ENCODE peak calls at places on chromosomes 12 and 14, in eight cellular contexts. N is NCI-H2029; J is stimulated activated CD8-positive, alpha-beta memory T cell treated with anti-CD3 and anti-CD28 coated beads, Interleukin-4, amount 100 ng/mL, for 1 hour; X is IMR-90; Z is sigmoid colon; A is GM04504; D is nucleus accumbens; R is NCI-H2107. F is an unnamed sample.

GRCh38 chr14:54818201-54819133 is 84.2 kb downstream of the GCH1 start:
- DNase-seq in N (no peak), J (no peak), X (peak; percentile 69), Z (no peak), A (peak; percentile 57), D (no peak), R (peak; percentile 78), F (peak; percentile 24)

GRCh38 chr12:121778567-121779421 is 14.7 kb downstream of the RHOF start:
- DNase-seq in N (no peak), J (no peak), X (no peak), Z (no peak), A (no peak), D (no peak), R (no peak), F (no peak)

GRCh38 chr14:103607039-103607668 is 21.9 kb upstream of the KLC1 start:
- DNase-seq in N (no peak), J (peak; percentile 34), X (peak; percentile 92), Z (peak; percentile 92), A (peak; percentile 91), D (no peak), R (peak; percentile 72), F (peak; percentile 81)

GRCh38 chr12:76866146-76866545 is 12.7 kb downstream of the CSRP2 start:
- DNase-seq in N (no peak), J (no peak), X (no peak), Z (no peak), A (no peak), D (no peak), R (peak; percentile 77), F (no peak)

GRCh38 chr12:112018571-112019237 is 5.5 kb downstream of the ERP29 start:
- DNase-seq in N (peak; percentile 39), J (no peak), X (peak; percentile 92), Z (no peak), A (peak; percentile 19), D (no peak), R (no peak), F (no peak)

GRCh38 chr12:14769462-14769836 is 33.8 kb downstream of the WBP11 start:
- DNase-seq in N (no peak), J (no peak), X (peak; percentile 20), Z (peak; percentile 76), A (no peak), D (no peak), R (peak; percentile 6), F (peak; percentile 51)

GRCh38 chr12:5039815-5040214 is 3.9 kb upstream of the KCNA5 start:
- DNase-seq in N (no peak), J (no peak), X (no peak), Z (no peak), A (no peak), D (no peak), R (no peak), F (no peak)

GRCh38 chr14:105021656-105022275 is 883 bp upstream of the CDCA4 start:
- DNase-seq in N (no peak), J (no peak), X (peak; percentile 44), Z (no peak), A (no peak), D (no peak), R (peak; percentile 60), F (peak; percentile 64)

GRCh38 chr12:5554711-5555110 is 122.8 kb downstream of the NTF3 start:
- DNase-seq in N (no peak), J (no peak), X (peak; percentile 58), Z (no peak), A (peak; percentile 71), D (no peak), R (no peak), F (no peak)

GRCh38 chr14:34426313-34427295 is 35.4 kb downstream of the SPTSSA start:
- DNase-seq in N (no peak), J (no peak), X (no peak), Z (no peak), A (no peak), D (no peak), R (no peak), F (peak; percentile 57)

GRCh38 chr14:93857500-93857899 is 69.2 kb upstream of the PRIMA1 start:
- DNase-seq in N (no peak), J (no peak), X (no peak), Z (no peak), A (no peak), D (no peak), R (no peak), F (no peak)

GRCh38 chr14:92408186-92408585 is 85.2 kb downstream of the SLC24A4 start:
- DNase-seq in N (peak; percentile 85), J (no peak), X (peak; percentile 82), Z (no peak), A (peak; percentile 40), D (no peak), R (no peak), F (no peak)

GRCh38 chr12:65152012-65152411 is 17.4 kb upstream of the LEMD3 start:
- DNase-seq in N (no peak), J (no peak), X (no peak), Z (no peak), A (no peak), D (no peak), R (no peak), F (no peak)

GRCh38 chr14:60724080-60724618 is at the start of gene SIX4:
- DNase-seq in N (peak; percentile 100), J (no peak), X (peak; percentile 92), Z (peak; percentile 87), A (peak; percentile 62), D (no peak), R (peak; percentile 98), F (peak; percentile 53)

GRCh38 chr12:11695321-11695720 is 45.8 kb downstream of the ETV6 start:
- DNase-seq in N (no peak), J (no peak), X (peak; percentile 58), Z (peak; percentile 83), A (peak; percentile 56), D (no peak), R (no peak), F (no peak)

GRCh38 chr14:52458721-52459085 is 93.6 kb downstream of the TXNDC16 start:
- DNase-seq in N (no peak), J (no peak), X (peak; percentile 78), Z (no peak), A (no peak), D (no peak), R (no peak), F (no peak)

GRCh38 chr14:74604896-74605295 is 7.1 kb downstream of the LTBP2 start:
- DNase-seq in N (no peak), J (no peak), X (peak; percentile 47), Z (no peak), A (no peak), D (no peak), R (no peak), F (no peak)

GRCh38 chr12:50222275-50222783 is 55.2 kb upstream of the CERS5 start:
- DNase-seq in N (peak; percentile 74), J (no peak), X (peak; percentile 95), Z (peak; percentile 90), A (peak; percentile 88), D (no peak), R (peak; percentile 55), F (peak; percentile 52)

GRCh38 chr12:26906024-26906423 is 31.8 kb downstream of the INTS13 start:
- DNase-seq in N (no peak), J (no peak), X (no peak), Z (no peak), A (no peak), D (no peak), R (no peak), F (no peak)

GRCh38 chr12:28149279-28149678 is 41.0 kb upstream of the CCDC91 start:
- DNase-seq in N (no peak), J (no peak), X (no peak), Z (no peak), A (no peak), D (no peak), R (no peak), F (no peak)

GRCh38 chr14:24411468-24412454 is 13.0 kb downstream of the NYNRIN start:
- DNase-seq in N (no peak), J (no peak), X (peak; percentile 59), Z (peak; percentile 69), A (no peak), D (no peak), R (no peak), F (no peak)

GRCh38 chr12:63445266-63445665 is 223.0 kb downstream of the DPY19L2 start:
- DNase-seq in N (no peak), J (no peak), X (no peak), Z (no peak), A (no peak), D (no peak), R (no peak), F (no peak)

GRCh38 chr14:61171687-61172086 is 109.5 kb downstream of the TMEM30B start:
- DNase-seq in N (no peak), J (no peak), X (no peak), Z (no peak), A (no peak), D (no peak), R (no peak), F (no peak)

GRCh38 chr12:53560386-53560785 is 53.1 kb upstream of the NPFF start:
- DNase-seq in N (no peak), J (no peak), X (peak; percentile 66), Z (no peak), A (no peak), D (no peak), R (no peak), F (no peak)

GRCh38 chr14:68593806-68594536 is 198.9 kb downstream of the ZFP36L1 start:
- DNase-seq in N (no peak), J (no peak), X (peak; percentile 45), Z (no peak), A (no peak), D (no peak), R (no peak), F (no peak)

GRCh38 chr14:95294834-95295599 is 24.7 kb downstream of the CLMN start:
- DNase-seq in N (peak; percentile 54), J (no peak), X (no peak), Z (no peak), A (no peak), D (no peak), R (no peak), F (peak; percentile 35)

GRCh38 chr12:73656375-73656774 is 881.3 kb upstream of the ATXN7L3B start:
- DNase-seq in N (no peak), J (no peak), X (no peak), Z (no peak), A (no peak), D (no peak), R (no peak), F (no peak)

GRCh38 chr12:22437031-22437806 is 102.7 kb upstream of the ST8SIA1 start:
- DNase-seq in N (no peak), J (no peak), X (no peak), Z (no peak), A (no peak), D (no peak), R (no peak), F (no peak)

GRCh38 chr12:53999596-54000104 is 311 bp upstream of the HOXC9 start:
- DNase-seq in N (peak; percentile 36), J (no peak), X (peak; percentile 31), Z (no peak), A (no peak), D (no peak), R (no peak), F (no peak)

GRCh38 chr14:99265571-99265970 is 6.4 kb downstream of the BCL11B start:
- DNase-seq in N (no peak), J (no peak), X (no peak), Z (no peak), A (no peak), D (no peak), R (no peak), F (no peak)

GRCh38 chr12:26233620-26234019 is 38.2 kb downstream of the SSPN start:
- DNase-seq in N (no peak), J (no peak), X (peak; percentile 61), Z (no peak), A (no peak), D (no peak), R (no peak), F (no peak)

GRCh38 chr12:96034631-96035282 is 630 bp downstream of the LTA4H start:
- DNase-seq in N (no peak), J (no peak), X (peak; percentile 37), Z (no peak), A (no peak), D (no peak), R (no peak), F (peak; percentile 40)

GRCh38 chr14:75805646-75806045 is 144.6 kb downstream of the TTLL5 start:
- DNase-seq in N (no peak), J (no peak), X (no peak), Z (no peak), A (no peak), D (no peak), R (no peak), F (no peak)

GRCh38 chr12:103457471-103457870 is 38.3 kb downstream of the C12orf42 start:
- DNase-seq in N (no peak), J (no peak), X (no peak), Z (no peak), A (no peak), D (no peak), R (no peak), F (no peak)